ENCODE peak calls at places on chromosomes 11 and 22, in eight cellular contexts. I, Q, Y, N, M, E, B and T are unnamed samples.

GRCh38 chr22:43313497-43314474 is 29.4 kb downstream of the SCUBE1 start:
- DNase-seq in E (no peak), Q (peak; percentile 91), Y (no peak), B (peak; percentile 45), N (no peak), I (no peak), M (no peak), T (no peak)

GRCh38 chr22:33111491-33111890 is 53.3 kb upstream of the SYN3 start:
- DNase-seq in I (no peak), B (no peak), Y (no peak), N (no peak), M (no peak), Q (no peak), E (no peak), T (no peak)

GRCh38 chr22:37566903-37567798 is 6.9 kb downstream of the CDC42EP1 start:
- DNase-seq in B (peak; percentile 55), M (no peak), N (peak; percentile 72), I (no peak), Q (peak; percentile 94), E (no peak), Y (no peak), T (no peak)

GRCh38 chr11:78031629-78032028 is 8.6 kb upstream of the KCTD14 start:
- DNase-seq in M (no peak), Y (no peak), N (no peak), I (no peak), B (no peak), Q (no peak), E (no peak), T (no peak)

GRCh38 chr22:30655532-30655931 is 12.1 kb downstream of the DUSP18 start:
- DNase-seq in M (no peak), E (no peak), Y (no peak), I (no peak), B (no peak), Q (no peak), N (no peak), T (no peak)

GRCh38 chr11:86740628-86741488 is 59.5 kb upstream of the PRSS23 start:
- DNase-seq in N (peak; percentile 96), M (peak; percentile 98), I (peak; percentile 93), Y (no peak), B (no peak), Q (no peak), E (peak; percentile 95), T (no peak)

GRCh38 chr11:88164320-88164719 is 10.9 kb downstream of the RAB38 start:
- DNase-seq in I (no peak), M (no peak), Q (no peak), Y (no peak), E (no peak), N (no peak), B (no peak), T (no peak)

GRCh38 chr11:76666408-76666807 is 4.1 kb downstream of the LRRC32 start:
- DNase-seq in B (no peak), E (no peak), Y (no peak), N (peak; percentile 20), I (no peak), Q (peak; percentile 90), M (no peak), T (no peak)

GRCh38 chr22:33109532-33110148 is 51.5 kb upstream of the SYN3 start:
- DNase-seq in E (no peak), N (no peak), Q (no peak), I (no peak), M (no peak), B (no peak), Y (no peak), T (no peak)